ENCODE peak calls at places on chromosomes 16 and 17, in four cellular contexts. One of them, this sample, is unnamed. For H3K4me1, the result is how much of the 10 kb centered on the place peaks cover.

GRCh38 chr16:21656795-21657768 is 4.7 kb upstream of the IGSF6 start:
- DNase-seq in fibroblast of lung: peak
- DNase-seq in cardiac muscle cell: peak
- DNase-seq in lung: no peak
- DNase-seq in this sample: peak

GRCh38 chr17:77445030-77445907 is 304.5 kb downstream of the SEC14L1 start:
- DNase-seq in fibroblast of lung: peak
- DNase-seq in cardiac muscle cell: peak
- DNase-seq in lung: no peak
- DNase-seq in this sample: no peak

GRCh38 chr17:64784353-64784798 is 122.3 kb upstream of the SMURF2 start:
- DNase-seq in fibroblast of lung: no peak
- DNase-seq in cardiac muscle cell: no peak
- DNase-seq in lung: no peak
- DNase-seq in this sample: no peak

GRCh38 chr16:2242598-2242997 is 6.4 kb downstream of the DNASE1L2 start:
- DNase-seq in fibroblast of lung: no peak
- DNase-seq in cardiac muscle cell: no peak
- DNase-seq in lung: no peak
- DNase-seq in this sample: no peak

GRCh38 chr17:30378797-30379302 is at the start of gene CPD:
- DNase-seq in fibroblast of lung: peak
- DNase-seq in cardiac muscle cell: peak
- DNase-seq in lung: peak
- DNase-seq in this sample: peak

GRCh38 chr16:87921236-87921773 is 15.0 kb downstream of the CA5A start:
- DNase-seq in fibroblast of lung: no peak
- DNase-seq in cardiac muscle cell: no peak
- DNase-seq in lung: no peak
- DNase-seq in this sample: no peak

GRCh38 chr17:62675260-62675659 is 47.8 kb downstream of the MRC2 start:
- DNase-seq in fibroblast of lung: peak
- DNase-seq in cardiac muscle cell: no peak
- DNase-seq in lung: no peak
- DNase-seq in this sample: no peak

GRCh38 chr17:14594690-14595089 is 293.8 kb downstream of the HS3ST3B1 start:
- DNase-seq in fibroblast of lung: no peak
- DNase-seq in cardiac muscle cell: no peak
- DNase-seq in lung: no peak
- DNase-seq in this sample: no peak

GRCh38 chr16:50246299-50247122 is 19.8 kb upstream of the ADCY7 start:
- DNase-seq in fibroblast of lung: no peak
- DNase-seq in cardiac muscle cell: no peak
- DNase-seq in lung: no peak
- DNase-seq in this sample: no peak

GRCh38 chr17:40373324-40373723 is 8.8 kb upstream of the GJD3 start:
- DNase-seq in fibroblast of lung: peak
- DNase-seq in cardiac muscle cell: peak
- DNase-seq in lung: no peak
- DNase-seq in this sample: no peak

GRCh38 chr17:78883533-78884131 is 19.4 kb downstream of the CEP295NL start:
- DNase-seq in fibroblast of lung: peak
- DNase-seq in cardiac muscle cell: peak
- DNase-seq in lung: peak
- DNase-seq in this sample: peak

GRCh38 chr17:75734674-75735294 is 13.5 kb downstream of the ITGB4 start:
- DNase-seq in fibroblast of lung: no peak
- DNase-seq in cardiac muscle cell: no peak
- DNase-seq in lung: no peak
- DNase-seq in this sample: no peak

GRCh38 chr17:62626719-62627218 is 701 bp upstream of the MRC2 start:
- DNase-seq in fibroblast of lung: peak
- DNase-seq in cardiac muscle cell: peak
- DNase-seq in lung: peak
- DNase-seq in this sample: no peak

GRCh38 chr16:77548766-77549165 is 113.9 kb upstream of the ADAMTS18 start:
- DNase-seq in fibroblast of lung: no peak
- DNase-seq in cardiac muscle cell: no peak
- DNase-seq in lung: no peak
- DNase-seq in this sample: no peak

GRCh38 chr17:5122586-5123342 is 6.9 kb downstream of the USP6 start:
- DNase-seq in fibroblast of lung: no peak
- DNase-seq in cardiac muscle cell: peak
- DNase-seq in lung: no peak
- DNase-seq in this sample: no peak

GRCh38 chr16:1993731-1994131 is 4.0 kb downstream of the SYNGR3 start:
- DNase-seq in fibroblast of lung: no peak
- DNase-seq in cardiac muscle cell: peak
- DNase-seq in lung: no peak
- DNase-seq in this sample: no peak

GRCh38 chr16:82704369-82704768 is 77.6 kb downstream of the CDH13 start:
- DNase-seq in fibroblast of lung: no peak
- DNase-seq in cardiac muscle cell: no peak
- DNase-seq in lung: no peak
- DNase-seq in this sample: no peak

GRCh38 chr17:13545941-13546340 is 55.8 kb downstream of the HS3ST3A1 start:
- DNase-seq in fibroblast of lung: no peak
- DNase-seq in cardiac muscle cell: no peak
- DNase-seq in lung: no peak
- DNase-seq in this sample: no peak

GRCh38 chr17:44518032-44518431 is 14.8 kb upstream of the GPATCH8 start:
- DNase-seq in fibroblast of lung: peak
- DNase-seq in cardiac muscle cell: peak
- DNase-seq in lung: no peak
- DNase-seq in this sample: no peak

GRCh38 chr16:77591347-77591746 is 131.0 kb upstream of the NUDT7 start:
- DNase-seq in fibroblast of lung: no peak
- DNase-seq in cardiac muscle cell: no peak
- DNase-seq in lung: no peak
- DNase-seq in this sample: no peak

GRCh38 chr16:67801889-67802288 is 4.5 kb downstream of the RANBP10 start:
- DNase-seq in fibroblast of lung: no peak
- DNase-seq in cardiac muscle cell: no peak
- DNase-seq in lung: no peak
- DNase-seq in this sample: no peak

GRCh38 chr17:76532072-76532651 is 5.3 kb downstream of the CYGB start:
- DNase-seq in fibroblast of lung: peak
- DNase-seq in cardiac muscle cell: peak
- DNase-seq in lung: no peak
- DNase-seq in this sample: peak

GRCh38 chr16:74743668-74744299 is 30.8 kb downstream of the FA2H start:
- DNase-seq in fibroblast of lung: peak
- DNase-seq in cardiac muscle cell: peak
- DNase-seq in lung: peak
- DNase-seq in this sample: peak

GRCh38 chr16:1458336-1458976 is 14.1 kb upstream of the CCDC154 start:
- DNase-seq in fibroblast of lung: no peak
- DNase-seq in cardiac muscle cell: no peak
- DNase-seq in lung: no peak
- DNase-seq in this sample: no peak

GRCh38 chr17:70947636-70948565 is 778.6 kb downstream of the KCNJ2 start:
- DNase-seq in fibroblast of lung: no peak
- DNase-seq in cardiac muscle cell: no peak
- DNase-seq in lung: no peak
- DNase-seq in this sample: no peak

GRCh38 chr17:5516060-5516792 is 29.9 kb downstream of the MIS12 start:
- DNase-seq in fibroblast of lung: peak
- DNase-seq in cardiac muscle cell: peak
- DNase-seq in lung: no peak
- DNase-seq in this sample: peak

GRCh38 chr17:38749222-38750043 is 1.3 kb upstream of the PCGF2 start:
- DNase-seq in fibroblast of lung: peak
- DNase-seq in cardiac muscle cell: peak
- DNase-seq in lung: peak
- DNase-seq in this sample: peak

GRCh38 chr17:74404218-74404617 is 27.7 kb upstream of the GPRC5C start:
- DNase-seq in fibroblast of lung: no peak
- DNase-seq in cardiac muscle cell: no peak
- DNase-seq in lung: no peak
- DNase-seq in this sample: no peak

GRCh38 chr16:88383401-88384221 is 852 bp downstream of the ZNF469 start:
- DNase-seq in fibroblast of lung: peak
- DNase-seq in cardiac muscle cell: peak
- DNase-seq in lung: no peak
- DNase-seq in this sample: peak

GRCh38 chr16:19463468-19464315 is 46.0 kb downstream of the TMC5 start:
- DNase-seq in fibroblast of lung: no peak
- DNase-seq in cardiac muscle cell: no peak
- DNase-seq in lung: no peak
- DNase-seq in this sample: peak

GRCh38 chr16:53235851-53236250 is 181.1 kb downstream of the CHD9 start:
- DNase-seq in fibroblast of lung: no peak
- DNase-seq in cardiac muscle cell: no peak
- DNase-seq in lung: no peak
- DNase-seq in this sample: no peak

GRCh38 chr17:42744283-42744805 is 496 bp downstream of the EZH1 start:
- DNase-seq in fibroblast of lung: peak
- DNase-seq in cardiac muscle cell: peak
- DNase-seq in lung: peak
- DNase-seq in this sample: peak

GRCh38 chr17:31297090-31297489 is at the start of gene OMG:
- DNase-seq in fibroblast of lung: no peak
- DNase-seq in cardiac muscle cell: no peak
- DNase-seq in lung: no peak
- DNase-seq in this sample: no peak

GRCh38 chr17:39739885-39740356 is 2.2 kb downstream of the GRB7 start:
- DNase-seq in fibroblast of lung: no peak
- DNase-seq in cardiac muscle cell: no peak
- DNase-seq in lung: no peak
- DNase-seq in this sample: peak

GRCh38 chr17:81049973-81050551 is 15.1 kb downstream of the BAIAP2 start:
- DNase-seq in fibroblast of lung: peak
- DNase-seq in cardiac muscle cell: no peak
- DNase-seq in lung: peak
- DNase-seq in this sample: peak
- H3K4me1 ChIP-seq in fibroblast of lung: under half
- H3K4me1 ChIP-seq in cardiac muscle cell: under half
- H3K4me1 ChIP-seq in lung: under half
- H3K4me1 ChIP-seq in this sample: half or more

DNA sequence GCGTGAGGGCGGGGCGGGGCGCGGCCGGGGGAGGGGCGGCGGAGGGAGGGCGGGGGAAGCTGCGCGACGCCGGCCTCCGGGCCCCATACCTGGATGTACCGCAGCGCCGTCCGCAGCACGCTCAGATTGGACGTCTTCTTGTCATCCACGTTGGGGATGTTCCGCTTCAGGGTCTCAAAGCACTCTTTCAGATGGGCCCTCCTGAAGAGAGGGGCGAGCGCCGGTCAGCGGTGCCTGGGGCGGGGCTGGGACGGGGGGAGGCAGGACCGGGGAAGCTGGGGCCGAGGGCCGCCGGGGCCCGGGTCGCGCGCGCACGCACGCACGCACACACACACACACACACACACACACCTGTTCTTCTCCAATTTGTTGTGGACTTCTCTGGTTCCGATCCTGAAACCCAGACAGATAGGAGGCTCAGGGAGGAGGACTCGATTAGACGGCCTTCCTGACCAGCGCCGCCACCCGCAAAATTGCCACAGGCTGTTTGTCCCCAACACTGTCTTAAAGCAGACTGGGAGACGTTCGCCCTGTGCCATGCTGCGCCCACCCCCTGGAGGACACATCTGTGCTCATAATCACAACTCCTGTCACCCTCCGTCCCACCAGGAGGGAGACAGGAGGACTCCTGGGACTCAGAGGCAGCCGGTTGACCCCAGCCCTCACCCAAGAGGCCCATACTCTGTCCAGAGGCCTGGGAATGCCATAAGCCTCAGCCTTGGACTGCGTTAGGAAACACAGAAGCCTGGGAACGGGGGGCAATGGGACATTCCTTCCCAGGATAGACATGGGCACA is 6.7 kb downstream of the MNT start:
- DNase-seq in fibroblast of lung: no peak
- DNase-seq in cardiac muscle cell: no peak
- DNase-seq in lung: no peak
- DNase-seq in this sample: no peak
- H3K4me1 ChIP-seq in fibroblast of lung: under half
- H3K4me1 ChIP-seq in cardiac muscle cell: under half
- H3K4me1 ChIP-seq in lung: under half
- H3K4me1 ChIP-seq in this sample: under half

GRCh38 chr16:7420843-7421242 is 88.2 kb downstream of the RBFOX1 start:
- DNase-seq in fibroblast of lung: no peak
- DNase-seq in cardiac muscle cell: no peak
- DNase-seq in lung: no peak
- DNase-seq in this sample: no peak

GRCh38 chr16:7421578-7421977 is 88.9 kb downstream of the RBFOX1 start:
- DNase-seq in fibroblast of lung: no peak
- DNase-seq in cardiac muscle cell: no peak
- DNase-seq in lung: no peak
- DNase-seq in this sample: no peak

GRCh38 chr16:7423436-7423941 is 90.8 kb downstream of the RBFOX1 start:
- DNase-seq in fibroblast of lung: no peak
- DNase-seq in cardiac muscle cell: no peak
- DNase-seq in lung: no peak
- DNase-seq in this sample: no peak

GRCh38 chr16:7422489-7422888 is 89.8 kb downstream of the RBFOX1 start:
- DNase-seq in fibroblast of lung: no peak
- DNase-seq in cardiac muscle cell: no peak
- DNase-seq in lung: no peak
- DNase-seq in this sample: no peak
- H3K4me1 ChIP-seq in fibroblast of lung: under half
- H3K4me1 ChIP-seq in cardiac muscle cell: under half
- H3K4me1 ChIP-seq in lung: under half
- H3K4me1 ChIP-seq in this sample: under half

GRCh38 chr17:49817993-49818392 is 29.5 kb downstream of the KAT7 start:
- DNase-seq in fibroblast of lung: no peak
- DNase-seq in cardiac muscle cell: no peak
- DNase-seq in lung: no peak
- DNase-seq in this sample: no peak

GRCh38 chr17:49819651-49820050 is 28.2 kb downstream of the TAC4 start:
- DNase-seq in fibroblast of lung: no peak
- DNase-seq in cardiac muscle cell: no peak
- DNase-seq in lung: no peak
- DNase-seq in this sample: no peak

GRCh38 chr17:49814781-49815496 is 26.5 kb downstream of the KAT7 start:
- DNase-seq in fibroblast of lung: no peak
- DNase-seq in cardiac muscle cell: no peak
- DNase-seq in lung: no peak
- DNase-seq in this sample: no peak

GRCh38 chr17:49819118-49819517 is 28.8 kb downstream of the TAC4 start:
- DNase-seq in fibroblast of lung: no peak
- DNase-seq in cardiac muscle cell: no peak
- DNase-seq in lung: no peak
- DNase-seq in this sample: no peak

GRCh38 chr17:49815761-49816281 is 27.3 kb downstream of the KAT7 start:
- DNase-seq in fibroblast of lung: peak
- DNase-seq in cardiac muscle cell: no peak
- DNase-seq in lung: no peak
- DNase-seq in this sample: no peak
- H3K4me1 ChIP-seq in fibroblast of lung: under half
- H3K4me1 ChIP-seq in cardiac muscle cell: under half
- H3K4me1 ChIP-seq in lung: under half
- H3K4me1 ChIP-seq in this sample: under half